ENCODE peak calls at places on chromosomes 3 and 15, in six cellular contexts. G is H1, Y is IMR-90, V is neuronal stem cell, J is mesenchymal stem cell, K is mesendoderm. W is an unnamed sample.

GRCh38 chr3:59856921-59857320 is 807.1 kb upstream of the CFAP20DC start:
- DNase-seq in K (no peak), Y (no peak), J (no peak), V (no peak), G (no peak), W (no peak)

GRCh38 chr15:77851696-77852095 is 219.0 kb upstream of the LINGO1 start:
- DNase-seq in K (no peak), V (no peak), G (no peak), J (no peak), Y (no peak), W (peak)

GRCh38 chr3:150639262-150639661 is 36.1 kb downstream of the SELENOT start:
- DNase-seq in J (no peak), G (no peak), K (no peak), V (no peak), Y (peak), W (no peak)

GRCh38 chr3:34742151-34742550 is 897.2 kb upstream of the ARPP21 start:
- DNase-seq in J (no peak), G (no peak), V (no peak), K (no peak), Y (no peak), W (no peak)

GRCh38 chr3:177776656-177777055 is 579.4 kb upstream of the TBL1XR1 start:
- DNase-seq in V (no peak), Y (peak), K (peak), G (no peak), J (peak), W (no peak)

GRCh38 chr15:64732156-64732860 is 43.1 kb downstream of the RBPMS2 start:
- DNase-seq in V (no peak), Y (no peak), J (no peak), G (no peak), K (peak), W (no peak)

GRCh38 chr15:92647467-92648163 is 8.0 kb downstream of the FAM174B start:
- DNase-seq in K (peak), Y (no peak), J (no peak), G (no peak), V (no peak), W (peak)

GRCh38 chr3:122576174-122576940 is 1.1 kb upstream of the PARP15 start:
- DNase-seq in Y (no peak), K (no peak), J (peak), V (no peak), G (no peak), W (no peak)

GRCh38 chr3:78712270-78712669 is 1055.5 kb downstream of the ROBO1 start:
- DNase-seq in G (no peak), V (no peak), K (no peak), J (no peak), Y (no peak), W (no peak)

GRCh38 chr3:19947549-19948071 is 713 bp downstream of the RAB5A start:
- DNase-seq in J (peak), V (peak), G (peak), Y (peak), K (peak), W (peak)

GRCh38 chr3:43477600-43477999 is 144.2 kb downstream of the ANO10 start:
- DNase-seq in Y (no peak), V (no peak), G (no peak), K (no peak), J (no peak), W (no peak)

GRCh38 chr3:49513494-49514179 is 40.6 kb upstream of the BSN start:
- DNase-seq in V (no peak), K (no peak), Y (no peak), G (no peak), J (no peak), W (no peak)
- H2BK120ac ChIP-seq in V (no peak), K (no peak), Y (no peak), G (no peak), J (no peak), W (no peak)

GRCh38 chr15:43799945-43800285 is at the start of gene SERINC4:
- DNase-seq in K (no peak), V (no peak), J (no peak), Y (no peak), G (no peak), W (no peak)
- H2BK120ac ChIP-seq in K (no peak), V (no peak), J (no peak), Y (peak), G (no peak), W (no peak)

GRCh38 chr15:48603123-48603500 is 42.4 kb downstream of the FBN1 start:
- DNase-seq in K (peak), Y (no peak), V (no peak), J (no peak), G (no peak), W (no peak)
- H2BK120ac ChIP-seq in K (no peak), Y (peak), V (no peak), J (no peak), G (no peak), W (no peak)

GRCh38 chr3:94615275-94616065 is 552.6 kb downstream of the NSUN3 start:
- DNase-seq in K (no peak), J (no peak), V (no peak), G (no peak), Y (no peak), W (no peak)
- H2BK120ac ChIP-seq in K (no peak), J (no peak), V (no peak), G (no peak), Y (no peak), W (no peak)

W was measured in H9.